ENCODE peak calls at places on chromosomes 2 and 18, in six cellular contexts. W, C, V, T, H and K are unnamed samples.

GRCh38 chr18:67417864-67418523 is 98.5 kb downstream of the DSEL start:
- DNase-seq in W (no peak), C (no peak), V (peak), T (no peak), H (peak), K (peak)

GRCh38 chr18:10194592-10194991 is 259.8 kb upstream of the APCDD1 start:
- DNase-seq in W (no peak), C (no peak), V (no peak), T (no peak), H (no peak), K (no peak)

GRCh38 chr2:143161982-143162837 is 33.0 kb downstream of the ARHGAP15 start:
- DNase-seq in W (peak), C (no peak), V (peak), T (peak), H (no peak), K (peak)

GRCh38 chr18:70139138-70139537 is 66.3 kb downstream of the RTTN start:
- DNase-seq in W (no peak), C (no peak), V (no peak), T (no peak), H (no peak), K (no peak)

GRCh38 chr2:136025057-136025973 is 39.9 kb upstream of the DARS1 start:
- DNase-seq in W (no peak), C (no peak), V (peak), T (peak), H (peak), K (peak)

GRCh38 chr2:74262681-74263080 is 64.3 kb downstream of the MTHFD2 start:
- DNase-seq in W (no peak), C (no peak), V (no peak), T (no peak), H (no peak), K (no peak)

GRCh38 chr2:207676827-207677354 is 34.5 kb upstream of the CCNYL1 start:
- DNase-seq in W (no peak), C (no peak), V (peak), T (no peak), H (no peak), K (no peak)

GRCh38 chr2:31297751-31298150 is 63.8 kb downstream of the EHD3 start:
- DNase-seq in W (no peak), C (no peak), V (peak), T (no peak), H (peak), K (no peak)

GRCh38 chr2:223469270-223470057 is 132.7 kb downstream of the SCG2 start:
- DNase-seq in W (no peak), C (peak), V (no peak), T (no peak), H (no peak), K (no peak)

GRCh38 chr2:99949963-99950362 is 192.4 kb downstream of the AFF3 start:
- DNase-seq in W (no peak), C (no peak), V (no peak), T (no peak), H (no peak), K (no peak)

GRCh38 chr18:48667276-48668254 is 128.7 kb downstream of the CTIF start:
- DNase-seq in W (no peak), C (peak), V (no peak), T (no peak), H (no peak), K (peak)

GRCh38 chr2:240060977-240061591 is 7.8 kb upstream of the OR6B3 start:
- DNase-seq in W (peak), C (no peak), V (peak), T (peak), H (no peak), K (peak)

GRCh38 chr2:136107238-136108033 is 10.5 kb downstream of the CXCR4 start:
- DNase-seq in W (no peak), C (no peak), V (no peak), T (no peak), H (no peak), K (no peak)

GRCh38 chr2:126655066-126655465 is 892 bp upstream of the GYPC start:
- DNase-seq in W (no peak), C (peak), V (no peak), T (peak), H (no peak), K (no peak)

GRCh38 chr2:231764752-231765151 is 16.3 kb downstream of the PDE6D start:
- DNase-seq in W (no peak), C (no peak), V (no peak), T (no peak), H (no peak), K (no peak)

GRCh38 chr2:132374961-132375360 is 41.6 kb upstream of the GPR39 start:
- DNase-seq in W (no peak), C (no peak), V (no peak), T (no peak), H (no peak), K (no peak)

GRCh38 chr2:45131587-45131986 is 122.3 kb upstream of the SIX2 start:
- DNase-seq in W (no peak), C (no peak), V (no peak), T (no peak), H (no peak), K (no peak)

GRCh38 chr2:127562930-127563329 is 27.4 kb downstream of the MYO7B start:
- DNase-seq in W (no peak), C (no peak), V (no peak), T (no peak), H (no peak), K (no peak)

GRCh38 chr2:111157798-111158197 is 37.1 kb downstream of the BCL2L11 start:
- DNase-seq in W (no peak), C (no peak), V (no peak), T (no peak), H (peak), K (no peak)

GRCh38 chr2:165149439-165149838 is 54.4 kb downstream of the SCN3A start:
- DNase-seq in W (no peak), C (no peak), V (no peak), T (no peak), H (no peak), K (no peak)

GRCh38 chr2:158484892-158485556 is 28.3 kb downstream of the PKP4 start:
- DNase-seq in W (no peak), C (no peak), V (no peak), T (no peak), H (no peak), K (no peak)

GRCh38 chr2:52810460-52810859 is 957.1 kb upstream of the CHAC2 start:
- DNase-seq in W (peak), C (no peak), V (peak), T (no peak), H (no peak), K (peak)

GRCh38 chr2:27191107-27191829 is 20.6 kb upstream of the ATRAID start:
- DNase-seq in W (peak), C (no peak), V (peak), T (peak), H (no peak), K (peak)

GRCh38 chr2:162382283-162382682 is 38.4 kb downstream of the GCA start:
- DNase-seq in W (no peak), C (no peak), V (no peak), T (no peak), H (no peak), K (no peak)

GRCh38 chr2:204453730-204454167 is 91.5 kb upstream of the PARD3B start:
- DNase-seq in W (no peak), C (no peak), V (no peak), T (peak), H (no peak), K (peak)

GRCh38 chr2:111519074-111519473 is 364.9 kb downstream of the ANAPC1 start:
- DNase-seq in W (no peak), C (no peak), V (no peak), T (no peak), H (no peak), K (no peak)

GRCh38 chr2:191574232-191574631 is 103.7 kb upstream of the NABP1 start:
- DNase-seq in W (no peak), C (no peak), V (peak), T (no peak), H (no peak), K (no peak)

DNA sequence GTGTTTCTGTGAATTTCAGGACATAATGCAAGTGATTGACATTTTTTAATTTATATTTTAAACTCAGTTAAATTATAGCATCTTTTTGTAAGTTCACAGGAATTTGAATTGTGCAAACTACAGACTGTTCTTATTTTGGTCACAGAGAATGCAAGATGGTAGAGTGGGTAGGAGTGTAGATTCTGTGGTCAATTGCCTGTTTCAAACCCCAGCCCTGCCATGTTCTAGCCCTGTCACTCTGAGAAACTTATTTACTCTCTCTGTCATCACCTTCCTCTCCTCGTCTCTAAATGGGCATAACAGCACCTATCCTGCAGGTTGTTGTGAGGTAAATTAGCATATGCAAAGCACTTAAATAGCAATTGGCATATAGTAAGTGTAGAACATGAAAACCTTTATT is 879.8 kb downstream of the CPS1 start:
- DNase-seq in W (no peak), C (no peak), V (no peak), T (no peak), H (no peak), K (no peak)
- TF ChIP-seq CTCF in W (no peak), C (no peak), V (no peak), T (no peak), H (no peak), K (no peak)

GRCh38 chr18:47036298-47036874 is 965 bp upstream of the ELOA2 start:
- DNase-seq in W (peak), C (no peak), V (no peak), T (peak), H (no peak), K (peak)
- TF ChIP-seq CTCF in W (peak), C (no peak), V (peak), T (peak), H (no peak), K (peak)

GRCh38 chr2:18788590-18788989 is 199.2 kb upstream of the NT5C1B start:
- DNase-seq in W (no peak), C (no peak), V (no peak), T (no peak), H (no peak), K (no peak)

GRCh38 chr2:18784245-18784644 is 194.9 kb upstream of the NT5C1B start:
- DNase-seq in W (no peak), C (no peak), V (no peak), T (no peak), H (no peak), K (no peak)

GRCh38 chr2:18791172-18791797 is 201.9 kb upstream of the NT5C1B start:
- DNase-seq in W (no peak), C (no peak), V (no peak), T (no peak), H (no peak), K (no peak)

GRCh38 chr2:18790465-18791171 is 201.2 kb upstream of the NT5C1B start:
- DNase-seq in W (no peak), C (no peak), V (no peak), T (no peak), H (no peak), K (no peak)

DNA sequence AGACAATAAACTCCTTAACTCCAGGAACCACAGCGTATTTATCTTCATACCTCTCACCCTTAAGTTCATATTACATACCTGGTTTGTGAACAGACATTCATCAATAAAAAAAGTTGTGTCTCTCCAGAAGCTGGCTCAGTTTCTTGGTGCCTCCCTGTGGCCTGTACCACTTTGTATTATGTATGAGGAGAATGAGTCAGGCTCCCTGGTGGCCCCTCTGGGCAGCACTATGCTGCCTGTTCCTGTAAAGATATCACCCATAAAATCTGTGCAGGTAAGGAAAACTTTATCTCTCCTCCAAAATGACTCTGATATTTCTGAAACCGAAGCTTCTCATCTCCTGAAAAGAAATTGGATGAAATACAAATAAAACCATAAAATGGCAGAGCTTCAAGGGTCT is 198.4 kb upstream of the NT5C1B start:
- DNase-seq in W (no peak), C (no peak), V (no peak), T (no peak), H (no peak), K (no peak)
- TF ChIP-seq CTCF in W (no peak), C (no peak), V (no peak), T (no peak), H (no peak), K (no peak)

GRCh38 chr18:6044319-6044718 is 149.0 kb upstream of the TMEM200C start:
- DNase-seq in W (no peak), C (no peak), V (no peak), T (no peak), H (no peak), K (no peak)

GRCh38 chr18:6039055-6039454 is 143.7 kb upstream of the TMEM200C start:
- DNase-seq in W (no peak), C (no peak), V (no peak), T (no peak), H (no peak), K (no peak)

DNA sequence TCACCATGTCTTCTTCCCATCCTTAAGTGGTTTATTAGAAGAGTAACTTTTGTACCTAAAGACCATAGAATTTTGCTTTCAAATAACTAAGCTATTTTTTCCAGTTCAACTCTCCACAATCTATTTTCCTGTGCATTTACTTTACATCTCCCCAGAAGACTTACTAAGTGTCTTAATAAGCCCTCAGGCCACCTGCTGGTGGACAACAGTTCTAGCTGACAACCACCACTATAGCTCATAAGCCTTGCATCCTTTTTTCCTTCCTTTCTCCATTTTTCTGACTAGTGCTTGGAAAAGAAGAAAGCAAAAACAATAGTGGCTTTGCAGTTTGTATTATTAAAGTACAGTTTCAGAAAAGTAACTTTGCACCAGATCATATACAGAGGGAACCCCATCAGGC is 149.5 kb upstream of the TMEM200C start:
- DNase-seq in W (no peak), C (no peak), V (no peak), T (no peak), H (no peak), K (no peak)
- TF ChIP-seq CTCF in W (no peak), C (no peak), V (no peak), T (no peak), H (no peak), K (no peak)

GRCh38 chr2:228263156-228263555 is 81.7 kb upstream of the SPHKAP start:
- DNase-seq in W (no peak), C (no peak), V (no peak), T (no peak), H (no peak), K (no peak)

GRCh38 chr2:228261546-228261945 is 80.1 kb upstream of the SPHKAP start:
- DNase-seq in W (no peak), C (no peak), V (no peak), T (no peak), H (no peak), K (no peak)

DNA sequence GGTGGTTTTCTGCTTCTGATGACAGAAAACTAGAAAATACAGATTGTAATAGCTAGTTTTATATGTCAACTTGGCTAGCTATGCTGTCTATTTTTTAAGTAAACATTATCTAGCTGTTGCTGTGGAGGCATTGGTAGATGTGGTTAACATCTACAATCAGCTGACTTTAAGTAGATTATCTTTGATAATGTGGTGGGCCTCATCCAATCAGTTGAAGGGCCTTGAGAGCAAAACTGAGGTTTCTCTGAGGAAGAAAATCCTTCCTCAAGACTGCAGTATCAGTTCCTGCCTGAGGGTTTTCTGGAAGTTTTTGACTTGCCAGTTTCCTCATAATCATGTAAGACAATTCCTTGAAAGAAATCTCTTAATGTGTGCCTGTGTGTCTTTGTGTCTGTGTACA is 75.9 kb upstream of the SPHKAP start:
- DNase-seq in W (no peak), C (no peak), V (no peak), T (no peak), H (no peak), K (no peak)
- TF ChIP-seq CTCF in W (no peak), C (no peak), V (no peak), T (no peak), H (no peak), K (no peak)

GRCh38 chr2:178677599-178677998 is 129.6 kb downstream of the TTN start:
- DNase-seq in W (no peak), C (no peak), V (no peak), T (no peak), H (no peak), K (no peak)

GRCh38 chr2:178679891-178680290 is 127.3 kb downstream of the TTN start:
- DNase-seq in W (no peak), C (no peak), V (no peak), T (no peak), H (no peak), K (no peak)

GRCh38 chr2:178676046-178676445 is 131.2 kb downstream of the TTN start:
- DNase-seq in W (no peak), C (no peak), V (no peak), T (no peak), H (no peak), K (no peak)

DNA sequence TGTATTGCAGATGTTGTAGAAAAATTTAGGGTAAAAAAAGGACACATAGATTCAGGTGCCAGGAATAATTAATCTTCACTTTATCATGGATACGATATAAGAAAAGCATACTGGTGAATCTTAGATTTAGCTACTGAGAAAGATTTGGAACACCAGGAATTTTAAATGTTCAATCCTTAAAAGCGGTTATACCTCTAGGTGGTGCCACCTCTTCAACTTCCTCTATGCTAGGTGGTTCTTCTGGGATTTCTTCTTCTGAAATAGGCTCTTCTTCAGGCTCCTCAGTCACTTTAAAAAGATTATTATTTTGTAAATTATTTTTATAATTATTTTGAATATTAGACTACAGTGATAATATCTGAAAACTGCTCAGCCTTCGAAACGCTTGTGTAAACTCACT is 133.1 kb downstream of the TTN start:
- DNase-seq in W (no peak), C (no peak), V (no peak), T (no peak), H (no peak), K (no peak)
- TF ChIP-seq CTCF in W (peak), C (no peak), V (no peak), T (peak), H (no peak), K (no peak)